ENCODE peak calls at places on chromosomes 5 and 9, in ten cellular contexts. X is stimulated activated CD4-positive, alpha-beta T cell treated with anti-CD3 and anti-CD28 coated beads, Interleukin-4, amount 100 ng/mL, for 4 hours; S is GM13976; J is WERI-Rb-1; D is SHP77; K is NCI-H510A treated with DMSO at 0.1 percent for 48 hours; H is left lung; V is EH; T is colonic mucosa; R is OCI-M1. F is an unnamed sample.

GRCh38 chr9:90547896-90548295 is 94.7 kb downstream of the DIRAS2 start:
- DNase-seq in X (no peak), S (no peak), J (no peak), D (no peak), K (no peak), H (no peak), V (peak), T (no peak), R (no peak), F (no peak)

GRCh38 chr9:89466451-89467277 is 31.2 kb downstream of the SEMA4D start:
- DNase-seq in X (peak), S (peak), J (no peak), D (no peak), K (no peak), H (no peak), V (no peak), T (no peak), R (no peak), F (no peak)

GRCh38 chr5:147439253-147439652 is 70.6 kb downstream of the DPYSL3 start:
- DNase-seq in X (no peak), S (no peak), J (no peak), D (no peak), K (no peak), H (no peak), V (peak), T (no peak), R (no peak), F (no peak)

GRCh38 chr5:172592881-172593280 is 48.2 kb upstream of the NEURL1B start:
- DNase-seq in X (no peak), S (no peak), J (no peak), D (no peak), K (no peak), H (no peak), V (no peak), T (no peak), R (no peak), F (no peak)

GRCh38 chr5:59609501-59610265 is 283.8 kb downstream of the PDE4D start:
- DNase-seq in X (no peak), S (no peak), J (no peak), D (no peak), K (no peak), H (no peak), V (no peak), T (no peak), R (no peak), F (no peak)

GRCh38 chr9:134692573-134692860 is 50.9 kb downstream of the COL5A1 start:
- DNase-seq in X (no peak), S (no peak), J (no peak), D (no peak), K (no peak), H (no peak), V (no peak), T (no peak), R (no peak), F (no peak)

GRCh38 chr5:169742773-169743296 is 105.8 kb downstream of the DOCK2 start:
- DNase-seq in X (no peak), S (no peak), J (no peak), D (no peak), K (no peak), H (no peak), V (peak), T (no peak), R (no peak), F (no peak)

GRCh38 chr9:120832766-120833165 is 10.0 kb downstream of the PSMD5 start:
- DNase-seq in X (no peak), S (no peak), J (no peak), D (no peak), K (no peak), H (no peak), V (peak), T (no peak), R (no peak), F (no peak)

GRCh38 chr9:104586496-104587180 is 12.6 kb downstream of the OR13C5 start:
- DNase-seq in X (no peak), S (no peak), J (no peak), D (no peak), K (no peak), H (no peak), V (peak), T (no peak), R (no peak), F (no peak)

GRCh38 chr5:131757830-131758519 is 38.8 kb downstream of the FNIP1 start:
- DNase-seq in X (no peak), S (no peak), J (no peak), D (no peak), K (peak), H (no peak), V (no peak), T (no peak), R (no peak), F (no peak)

GRCh38 chr9:120978987-120979386 is 52.4 kb upstream of the TRAF1 start:
- DNase-seq in X (no peak), S (no peak), J (no peak), D (no peak), K (no peak), H (no peak), V (no peak), T (no peak), R (no peak), F (no peak)

GRCh38 chr9:35407846-35408245 is 82.1 kb upstream of the RUSC2 start:
- DNase-seq in X (no peak), S (no peak), J (no peak), D (no peak), K (no peak), H (no peak), V (no peak), T (no peak), R (peak), F (no peak)

GRCh38 chr9:135501261-135502167 is 1.0 kb downstream of the MRPS2 start:
- DNase-seq in X (peak), S (peak), J (no peak), D (no peak), K (peak), H (peak), V (no peak), T (peak), R (no peak), F (peak)

GRCh38 chr5:142390303-142390840 is 65.6 kb upstream of the SPRY4 start:
- DNase-seq in X (no peak), S (no peak), J (no peak), D (no peak), K (no peak), H (no peak), V (peak), T (no peak), R (no peak), F (no peak)

GRCh38 chr5:150377964-150378694 is 20.6 kb downstream of the TCOF1 start:
- DNase-seq in X (no peak), S (no peak), J (peak), D (no peak), K (no peak), H (no peak), V (peak), T (no peak), R (no peak), F (no peak)

GRCh38 chr9:136345281-136346156 is 18.0 kb downstream of the DNLZ start:
- DNase-seq in X (no peak), S (no peak), J (peak), D (peak), K (no peak), H (peak), V (peak), T (peak), R (peak), F (no peak)

GRCh38 chr9:120724757-120725156 is 10.5 kb upstream of the MEGF9 start:
- DNase-seq in X (no peak), S (no peak), J (no peak), D (no peak), K (no peak), H (no peak), V (no peak), T (no peak), R (no peak), F (no peak)